ENCODE peak calls at places on chromosomes 2 and 18, in six cellular contexts. O is AG09309, Q is cardiac fibroblast, H is fibroblast of lung, U is GM12864, P is pancreas. D is an unnamed sample.

GRCh38 chr2:69545477-69545932 is 98.0 kb downstream of the AAK1 start:
- DNase-seq in P (no peak), H (no peak), Q (no peak), O (no peak), U (peak), D (no peak)

GRCh38 chr2:47867205-47867604 is 39.1 kb downstream of the FBXO11 start:
- DNase-seq in U (no peak), H (peak), O (peak), P (peak), Q (peak), D (peak)

GRCh38 chr18:48975817-48976649 is 25.3 kb upstream of the SMAD7 start:
- DNase-seq in O (no peak), P (peak), U (no peak), Q (peak), H (peak), D (no peak)

GRCh38 chr2:170218456-170218855 is 40.5 kb downstream of the MYO3B start:
- DNase-seq in P (no peak), O (no peak), U (no peak), H (no peak), Q (no peak), D (no peak)

GRCh38 chr2:206435738-206436137 is 7.6 kb upstream of the ADAM23 start:
- DNase-seq in P (no peak), Q (no peak), U (no peak), O (no peak), H (no peak), D (no peak)

GRCh38 chr2:990970-991369 is 40.3 kb downstream of the SNTG2 start:
- DNase-seq in H (no peak), P (no peak), U (no peak), Q (no peak), O (no peak), D (no peak)

GRCh38 chr2:236052926-236053846 is 115.0 kb downstream of the GBX2 start:
- DNase-seq in Q (no peak), P (no peak), H (no peak), O (no peak), U (no peak), D (no peak)

GRCh38 chr2:178923546-178923945 is 116.3 kb upstream of the TTN start:
- DNase-seq in O (no peak), U (no peak), P (no peak), H (no peak), Q (no peak), D (no peak)

GRCh38 chr2:178008636-178009289 is 63.8 kb downstream of the PDE11A start:
- DNase-seq in U (no peak), P (no peak), H (peak), Q (peak), O (no peak), D (no peak)

GRCh38 chr2:84395819-84396218 is 63.3 kb downstream of the SUCLG1 start:
- DNase-seq in H (peak), U (no peak), P (no peak), O (peak), Q (peak), D (no peak)

GRCh38 chr2:74915743-74916142 is 42.7 kb upstream of the POLE4 start:
- DNase-seq in P (no peak), U (no peak), H (peak), Q (peak), O (no peak), D (no peak)

GRCh38 chr2:196434217-196434616 is 205.3 kb upstream of the CCDC150 start:
- DNase-seq in P (no peak), H (no peak), U (no peak), O (no peak), Q (no peak), D (no peak)

GRCh38 chr2:156445311-156446218 is 9.4 kb downstream of the GPD2 start:
- DNase-seq in P (no peak), U (no peak), O (no peak), Q (peak), H (peak), D (peak)

GRCh38 chr2:100012575-100012974 is 129.8 kb downstream of the AFF3 start:
- DNase-seq in O (no peak), P (no peak), U (no peak), Q (no peak), H (peak), D (no peak)

GRCh38 chr2:197090713-197091367 is 164.3 kb upstream of the PGAP1 start:
- DNase-seq in U (no peak), Q (no peak), H (no peak), O (no peak), P (no peak), D (no peak)

GRCh38 chr2:144607899-144608477 is 88.1 kb upstream of the ZEB2 start:
- DNase-seq in O (no peak), P (peak), H (peak), U (no peak), Q (peak), D (no peak)

GRCh38 chr2:43397411-43397810 is 171.0 kb upstream of the ZFP36L2 start:
- DNase-seq in P (no peak), U (no peak), O (no peak), H (no peak), Q (no peak), D (no peak)

GRCh38 chr18:47898055-47898454 is 32.4 kb downstream of the SMAD2 start:
- DNase-seq in O (no peak), Q (no peak), H (no peak), P (no peak), U (no peak), D (no peak)

GRCh38 chr2:224160917-224161316 is 121.8 kb upstream of the SERPINE2 start:
- DNase-seq in H (peak), O (no peak), U (no peak), Q (peak), P (no peak), D (no peak)

GRCh38 chr2:95062247-95062646 is 36.7 kb downstream of the MAL start:
- DNase-seq in U (no peak), H (no peak), Q (no peak), P (no peak), O (no peak), D (no peak)

GRCh38 chr18:46772396-46772795 is 15.5 kb upstream of the ST8SIA5 start:
- DNase-seq in U (no peak), P (no peak), H (no peak), O (no peak), Q (no peak), D (no peak)
- TF ChIP-seq CTCF in U (no peak), P (no peak), H (no peak), O (no peak), Q (no peak), D (no peak)

GRCh38 chr2:61853086-61853847 is 593 bp downstream of the FAM161A start:
- DNase-seq in P (peak), U (peak), Q (no peak), H (peak), O (no peak), D (no peak)
- TF ChIP-seq CTCF in P (no peak), U (no peak), Q (no peak), H (no peak), O (no peak), D (no peak)

GRCh38 chr2:233059547-233059796 is 670 bp upstream of the INPP5D start:
- DNase-seq in H (no peak), P (no peak), U (no peak), Q (no peak), O (no peak), D (no peak)
- TF ChIP-seq CTCF in H (no peak), P (no peak), U (peak), Q (no peak), O (no peak), D (no peak)

GRCh38 chr2:28621172-28622100 is 125.6 kb downstream of the PLB1 start:
- DNase-seq in P (peak), Q (peak), U (no peak), H (peak), O (peak), D (peak)
- TF ChIP-seq CTCF in P (peak), Q (peak), U (no peak), H (peak), O (peak), D (peak)

DNA sequence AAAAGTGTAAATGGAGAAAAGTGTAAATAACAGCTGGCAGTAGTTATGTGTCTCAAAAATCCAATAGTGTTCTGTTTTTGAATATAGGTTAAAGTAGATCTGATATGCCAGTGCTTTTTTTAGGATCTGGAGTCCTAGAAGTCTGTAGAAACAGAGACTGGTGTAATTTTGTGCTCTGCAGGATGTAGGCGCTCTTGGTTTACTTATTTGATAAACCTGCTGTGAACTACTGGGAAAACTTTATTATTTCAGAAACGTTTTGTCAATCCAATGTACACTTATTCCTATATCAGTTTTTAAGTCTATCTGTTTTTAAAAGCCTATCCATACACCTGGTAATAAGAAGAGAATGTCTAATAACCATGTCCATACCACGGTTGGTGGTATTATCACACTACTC is 530.8 kb upstream of the ZNF804A start:
- DNase-seq in U (no peak), Q (no peak), H (no peak), O (no peak), P (no peak), D (no peak)
- TF ChIP-seq CTCF in U (peak), Q (no peak), H (no peak), O (no peak), P (no peak), D (no peak)

GRCh38 chr2:239819974-239820555 is 205.1 kb downstream of the NDUFA10 start:
- DNase-seq in H (peak), Q (no peak), U (no peak), P (no peak), O (no peak), D (no peak)
- TF ChIP-seq CTCF in H (no peak), Q (no peak), U (no peak), P (no peak), O (no peak), D (no peak)

DNA sequence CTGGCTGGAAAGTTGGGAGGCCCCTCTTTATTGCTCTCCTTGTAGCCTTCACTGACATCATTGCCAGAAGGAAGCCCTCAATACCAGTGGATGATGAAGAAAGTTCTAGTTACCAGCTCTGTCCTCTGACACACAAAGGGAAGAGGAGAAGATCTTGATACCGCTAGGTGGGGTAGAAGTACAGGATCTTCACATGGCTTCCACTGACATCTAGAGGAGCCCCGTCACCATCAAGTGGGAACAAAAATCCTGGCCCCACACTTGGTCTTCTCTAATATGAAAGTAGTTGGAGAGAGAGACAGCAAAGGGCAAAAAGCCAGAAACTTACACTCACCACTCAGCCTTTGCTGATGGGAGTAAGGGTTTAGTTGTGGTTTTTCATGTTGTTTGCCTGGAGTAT is 12.4 kb downstream of the XIRP2 start:
- DNase-seq in O (no peak), Q (peak), H (peak), P (no peak), U (no peak), D (no peak)
- TF ChIP-seq CTCF in O (no peak), Q (peak), H (no peak), P (no peak), U (no peak), D (no peak)

GRCh38 chr18:71849407-71849806 is 694.7 kb downstream of the CBLN2 start:
- DNase-seq in Q (no peak), H (no peak), U (no peak), O (no peak), P (no peak), D (no peak)
- TF ChIP-seq CTCF in Q (no peak), H (no peak), U (peak), O (no peak), P (no peak), D (no peak)